ENCODE peak calls at places on chromosomes 13 and 19, in six cellular contexts. One of them, this sample, is unnamed.

GRCh38 chr13:111329641-111330040 is 9.2 kb downstream of the TEX29 start:
- DNase-seq in cardiac muscle cell: no peak
- DNase-seq in IMR-90: no peak
- DNase-seq in body of pancreas: no peak
- DNase-seq in CD4-positive, CD25-positive, alpha-beta regulatory T cell: no peak
- DNase-seq in psoas muscle: no peak
- DNase-seq in this sample: no peak

GRCh38 chr19:4144666-4145261 is 8.7 kb upstream of the CREB3L3 start:
- DNase-seq in cardiac muscle cell: peak; percentile 78
- DNase-seq in IMR-90: peak; percentile 43
- DNase-seq in body of pancreas: no peak
- DNase-seq in CD4-positive, CD25-positive, alpha-beta regulatory T cell: no peak
- DNase-seq in psoas muscle: no peak
- DNase-seq in this sample: no peak

GRCh38 chr13:85314686-85315085 is 484.5 kb downstream of the SLITRK6 start:
- DNase-seq in cardiac muscle cell: no peak
- DNase-seq in IMR-90: no peak
- DNase-seq in body of pancreas: no peak
- DNase-seq in CD4-positive, CD25-positive, alpha-beta regulatory T cell: no peak
- DNase-seq in psoas muscle: no peak
- DNase-seq in this sample: no peak

GRCh38 chr13:47327856-47328255 is 431.0 kb upstream of the HTR2A start:
- DNase-seq in cardiac muscle cell: peak; percentile 49
- DNase-seq in IMR-90: no peak
- DNase-seq in body of pancreas: no peak
- DNase-seq in CD4-positive, CD25-positive, alpha-beta regulatory T cell: no peak
- DNase-seq in psoas muscle: no peak
- DNase-seq in this sample: no peak

GRCh38 chr19:47723573-47723923 is 10.3 kb downstream of the EHD2 start:
- DNase-seq in cardiac muscle cell: peak; percentile 92
- DNase-seq in IMR-90: peak; percentile 95
- DNase-seq in body of pancreas: peak; percentile 77
- DNase-seq in CD4-positive, CD25-positive, alpha-beta regulatory T cell: no peak
- DNase-seq in psoas muscle: peak; percentile 82
- DNase-seq in this sample: peak; percentile 60

GRCh38 chr13:112057736-112058518 is 9.0 kb upstream of the SOX1 start:
- DNase-seq in cardiac muscle cell: no peak
- DNase-seq in IMR-90: no peak
- DNase-seq in body of pancreas: peak; percentile 21
- DNase-seq in CD4-positive, CD25-positive, alpha-beta regulatory T cell: no peak
- DNase-seq in psoas muscle: no peak
- DNase-seq in this sample: peak; percentile 77

GRCh38 chr19:16605552-16605951 is 22.5 kb downstream of the MED26 start:
- DNase-seq in cardiac muscle cell: no peak
- DNase-seq in IMR-90: no peak
- DNase-seq in body of pancreas: peak; percentile 36
- DNase-seq in CD4-positive, CD25-positive, alpha-beta regulatory T cell: no peak
- DNase-seq in psoas muscle: peak; percentile 81
- DNase-seq in this sample: no peak

GRCh38 chr13:24254151-24254810 is 55.1 kb upstream of the C1QTNF9 start:
- DNase-seq in cardiac muscle cell: peak; percentile 74
- DNase-seq in IMR-90: no peak
- DNase-seq in body of pancreas: no peak
- DNase-seq in CD4-positive, CD25-positive, alpha-beta regulatory T cell: peak; percentile 79
- DNase-seq in psoas muscle: no peak
- DNase-seq in this sample: peak; percentile 32

GRCh38 chr13:104111031-104111430 is 1044.8 kb upstream of the SLC10A2 start:
- DNase-seq in cardiac muscle cell: peak; percentile 39
- DNase-seq in IMR-90: peak; percentile 3
- DNase-seq in body of pancreas: no peak
- DNase-seq in CD4-positive, CD25-positive, alpha-beta regulatory T cell: no peak
- DNase-seq in psoas muscle: no peak
- DNase-seq in this sample: no peak

GRCh38 chr19:13978306-13978705 is 26.0 kb downstream of the DCAF15 start:
- DNase-seq in cardiac muscle cell: peak; percentile 77
- DNase-seq in IMR-90: no peak
- DNase-seq in body of pancreas: peak; percentile 64
- DNase-seq in CD4-positive, CD25-positive, alpha-beta regulatory T cell: no peak
- DNase-seq in psoas muscle: peak; percentile 86
- DNase-seq in this sample: no peak

GRCh38 chr13:98549006-98549727 is 27.7 kb downstream of the STK24 start:
- DNase-seq in cardiac muscle cell: peak; percentile 84
- DNase-seq in IMR-90: peak; percentile 98
- DNase-seq in body of pancreas: no peak
- DNase-seq in CD4-positive, CD25-positive, alpha-beta regulatory T cell: no peak
- DNase-seq in psoas muscle: no peak
- DNase-seq in this sample: no peak

GRCh38 chr13:59533561-59534337 is 630.0 kb downstream of the DIAPH3 start:
- DNase-seq in cardiac muscle cell: no peak
- DNase-seq in IMR-90: peak; percentile 34
- DNase-seq in body of pancreas: peak; percentile 10
- DNase-seq in CD4-positive, CD25-positive, alpha-beta regulatory T cell: no peak
- DNase-seq in psoas muscle: no peak
- DNase-seq in this sample: no peak

GRCh38 chr19:39951686-39952085 is 17.3 kb upstream of the FCGBP start:
- DNase-seq in cardiac muscle cell: peak; percentile 68
- DNase-seq in IMR-90: peak; percentile 61
- DNase-seq in body of pancreas: no peak
- DNase-seq in CD4-positive, CD25-positive, alpha-beta regulatory T cell: no peak
- DNase-seq in psoas muscle: no peak
- DNase-seq in this sample: no peak

GRCh38 chr13:113835461-113836274 is 28.2 kb downstream of the GAS6 start:
- DNase-seq in cardiac muscle cell: peak; percentile 32
- DNase-seq in IMR-90: peak; percentile 79
- DNase-seq in body of pancreas: no peak
- DNase-seq in CD4-positive, CD25-positive, alpha-beta regulatory T cell: no peak
- DNase-seq in psoas muscle: peak; percentile 51
- DNase-seq in this sample: no peak

GRCh38 chr13:83880275-83881027 is 1.8 kb downstream of the SLITRK1 start:
- DNase-seq in cardiac muscle cell: no peak
- DNase-seq in IMR-90: no peak
- DNase-seq in body of pancreas: peak; percentile 24
- DNase-seq in CD4-positive, CD25-positive, alpha-beta regulatory T cell: no peak
- DNase-seq in psoas muscle: no peak
- DNase-seq in this sample: no peak

GRCh38 chr19:33246729-33247440 is 21.2 kb upstream of the SLC7A10 start:
- DNase-seq in cardiac muscle cell: no peak
- DNase-seq in IMR-90: no peak
- DNase-seq in body of pancreas: no peak
- DNase-seq in CD4-positive, CD25-positive, alpha-beta regulatory T cell: no peak
- DNase-seq in psoas muscle: peak; percentile 35
- DNase-seq in this sample: no peak

GRCh38 chr19:5397804-5398692 is 57.2 kb upstream of the ZNRF4 start:
- DNase-seq in cardiac muscle cell: peak; percentile 11
- DNase-seq in IMR-90: no peak
- DNase-seq in body of pancreas: no peak
- DNase-seq in CD4-positive, CD25-positive, alpha-beta regulatory T cell: peak; percentile 2
- DNase-seq in psoas muscle: no peak
- DNase-seq in this sample: no peak

GRCh38 chr13:72125561-72125960 is 258.6 kb upstream of the DACH1 start:
- DNase-seq in cardiac muscle cell: no peak
- DNase-seq in IMR-90: no peak
- DNase-seq in body of pancreas: no peak
- DNase-seq in CD4-positive, CD25-positive, alpha-beta regulatory T cell: no peak
- DNase-seq in psoas muscle: no peak
- DNase-seq in this sample: no peak

GRCh38 chr13:105442941-105443340 is 1092.5 kb downstream of the EFNB2 start:
- DNase-seq in cardiac muscle cell: peak; percentile 96
- DNase-seq in IMR-90: peak; percentile 100
- DNase-seq in body of pancreas: no peak
- DNase-seq in CD4-positive, CD25-positive, alpha-beta regulatory T cell: no peak
- DNase-seq in psoas muscle: no peak
- DNase-seq in this sample: no peak

GRCh38 chr19:14575428-14575980 is 3.6 kb upstream of the NDUFB7 start:
- DNase-seq in cardiac muscle cell: no peak
- DNase-seq in IMR-90: no peak
- DNase-seq in body of pancreas: no peak
- DNase-seq in CD4-positive, CD25-positive, alpha-beta regulatory T cell: no peak
- DNase-seq in psoas muscle: peak; percentile 3
- DNase-seq in this sample: no peak

GRCh38 chr19:19217110-19217509 is 5.4 kb downstream of the NCAN start:
- DNase-seq in cardiac muscle cell: no peak
- DNase-seq in IMR-90: peak; percentile 16
- DNase-seq in body of pancreas: no peak
- DNase-seq in CD4-positive, CD25-positive, alpha-beta regulatory T cell: no peak
- DNase-seq in psoas muscle: no peak
- DNase-seq in this sample: peak; percentile 49

DNA sequence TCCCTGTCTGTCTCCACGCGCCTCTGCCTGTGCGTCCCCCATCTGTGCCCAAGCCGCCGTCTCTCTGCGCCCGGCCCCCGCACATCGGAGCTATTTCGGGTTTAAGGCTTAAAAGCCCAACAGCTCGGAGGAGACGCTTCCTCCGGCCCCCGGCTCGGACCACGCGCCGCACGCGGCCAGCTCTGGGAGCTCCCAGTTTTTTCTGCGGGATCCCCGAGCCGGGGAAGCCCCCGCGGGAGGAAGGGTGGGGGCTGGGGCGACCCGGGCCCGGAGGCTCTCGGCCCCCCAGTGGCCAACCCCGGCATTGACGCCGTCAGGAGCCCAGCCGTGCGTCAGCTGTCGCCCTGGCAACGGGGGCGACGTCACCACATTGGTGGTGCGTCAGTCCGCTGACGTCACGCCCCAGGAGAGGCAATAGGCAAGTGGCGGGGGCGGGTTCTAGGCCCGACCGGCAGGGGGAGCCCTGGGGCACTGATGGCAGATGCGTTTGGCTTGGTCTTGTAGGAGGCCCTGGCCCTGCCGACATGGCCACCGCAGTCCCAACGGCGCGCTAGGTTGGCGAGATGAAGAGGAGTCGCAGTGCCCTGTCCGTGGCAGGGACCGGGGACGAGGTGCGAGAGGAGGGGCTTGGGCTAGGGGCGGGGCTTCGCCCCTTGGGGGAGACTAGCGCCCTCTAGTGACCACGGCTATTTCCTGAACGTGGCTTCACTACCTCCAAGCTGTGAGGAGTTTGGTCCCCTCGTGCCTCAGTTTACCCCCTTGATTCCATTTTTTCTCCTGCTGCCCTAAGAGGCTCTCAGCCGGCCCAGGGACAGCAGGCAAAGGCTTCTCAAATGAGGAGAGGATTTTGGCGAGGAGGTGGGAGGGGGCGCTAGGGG is 3.7 kb upstream of the PDE4A start:
- DNase-seq in cardiac muscle cell: peak; percentile 93
- DNase-seq in IMR-90: peak; percentile 90
- DNase-seq in body of pancreas: peak; percentile 95
- DNase-seq in CD4-positive, CD25-positive, alpha-beta regulatory T cell: peak; percentile 96
- DNase-seq in psoas muscle: peak; percentile 96
- DNase-seq in this sample: peak; percentile 90
- H3K4me3 ChIP-seq in cardiac muscle cell: peak overlapping the region; percentile 36
- H3K4me3 ChIP-seq in IMR-90: peak overlapping the region; percentile 59
- H3K4me3 ChIP-seq in body of pancreas: no peak overlapping the region
- H3K4me3 ChIP-seq in CD4-positive, CD25-positive, alpha-beta regulatory T cell: peak overlapping the region; percentile 59
- H3K4me3 ChIP-seq in psoas muscle: peak overlapping the region; percentile 77
- H3K4me3 ChIP-seq in this sample: peak overlapping the region; percentile 67

GRCh38 chr19:18206018-18206417 is 2.2 kb upstream of the RAB3A start:
- DNase-seq in cardiac muscle cell: no peak
- DNase-seq in IMR-90: no peak
- DNase-seq in body of pancreas: no peak
- DNase-seq in CD4-positive, CD25-positive, alpha-beta regulatory T cell: no peak
- DNase-seq in psoas muscle: no peak
- DNase-seq in this sample: no peak
- H3K4me3 ChIP-seq in cardiac muscle cell: peak overlapping the region; percentile 56
- H3K4me3 ChIP-seq in IMR-90: no peak overlapping the region
- H3K4me3 ChIP-seq in body of pancreas: no peak overlapping the region
- H3K4me3 ChIP-seq in CD4-positive, CD25-positive, alpha-beta regulatory T cell: no peak overlapping the region
- H3K4me3 ChIP-seq in psoas muscle: no peak overlapping the region
- H3K4me3 ChIP-seq in this sample: no peak overlapping the region

GRCh38 chr13:27266937-27267336 is 3.7 kb upstream of the RASL11A start:
- DNase-seq in cardiac muscle cell: peak; percentile 86
- DNase-seq in IMR-90: peak; percentile 33
- DNase-seq in body of pancreas: no peak
- DNase-seq in CD4-positive, CD25-positive, alpha-beta regulatory T cell: no peak
- DNase-seq in psoas muscle: no peak
- DNase-seq in this sample: no peak
- H3K4me3 ChIP-seq in cardiac muscle cell: no peak overlapping the region
- H3K4me3 ChIP-seq in IMR-90: no peak overlapping the region
- H3K4me3 ChIP-seq in body of pancreas: no peak overlapping the region
- H3K4me3 ChIP-seq in CD4-positive, CD25-positive, alpha-beta regulatory T cell: no peak overlapping the region
- H3K4me3 ChIP-seq in psoas muscle: no peak overlapping the region
- H3K4me3 ChIP-seq in this sample: no peak overlapping the region

DNA sequence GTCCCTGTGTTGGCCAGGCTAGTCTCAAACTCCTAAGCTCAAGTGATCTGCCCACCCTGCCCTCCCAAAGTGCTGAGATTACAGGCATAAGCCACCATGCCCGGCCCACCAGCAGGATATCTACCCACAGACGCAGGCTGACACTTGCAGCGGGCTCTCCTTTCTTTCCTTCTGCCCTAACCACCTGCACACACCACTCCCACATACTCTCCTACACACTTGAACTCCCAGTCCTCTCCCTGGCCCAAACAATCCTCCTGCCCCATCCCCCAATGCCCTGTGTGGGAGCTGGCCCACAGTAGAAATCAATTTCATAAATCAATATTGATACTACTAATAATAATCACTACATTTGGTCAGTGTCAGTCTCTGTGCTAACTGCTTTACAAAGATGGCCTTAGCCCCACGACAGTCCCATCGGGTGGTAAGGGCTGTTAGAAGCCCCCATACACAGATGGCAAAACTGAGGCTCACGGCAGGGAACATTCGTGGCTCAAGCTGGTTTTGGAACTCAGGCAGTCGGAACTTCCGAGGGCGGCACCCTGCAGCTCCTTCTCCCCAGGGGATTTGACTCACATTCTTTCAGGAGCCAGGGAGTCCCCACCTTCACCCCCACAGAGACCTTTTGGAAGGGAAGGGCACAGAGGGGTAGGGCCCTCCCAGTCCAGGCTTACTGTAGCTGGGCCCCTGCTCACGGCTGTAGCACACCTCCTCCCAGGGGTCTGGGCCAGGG is 3.4 kb upstream of the DPF1 start:
- DNase-seq in cardiac muscle cell: no peak
- DNase-seq in IMR-90: no peak
- DNase-seq in body of pancreas: no peak
- DNase-seq in CD4-positive, CD25-positive, alpha-beta regulatory T cell: no peak
- DNase-seq in psoas muscle: no peak
- DNase-seq in this sample: no peak
- H3K4me3 ChIP-seq in cardiac muscle cell: no peak overlapping the region
- H3K4me3 ChIP-seq in IMR-90: no peak overlapping the region
- H3K4me3 ChIP-seq in body of pancreas: no peak overlapping the region
- H3K4me3 ChIP-seq in CD4-positive, CD25-positive, alpha-beta regulatory T cell: no peak overlapping the region
- H3K4me3 ChIP-seq in psoas muscle: no peak overlapping the region
- H3K4me3 ChIP-seq in this sample: no peak overlapping the region

GRCh38 chr19:34363094-34363493 is 1.9 kb upstream of the GPI start:
- DNase-seq in cardiac muscle cell: no peak
- DNase-seq in IMR-90: no peak
- DNase-seq in body of pancreas: no peak
- DNase-seq in CD4-positive, CD25-positive, alpha-beta regulatory T cell: no peak
- DNase-seq in psoas muscle: no peak
- DNase-seq in this sample: no peak
- H3K4me3 ChIP-seq in cardiac muscle cell: no peak overlapping the region
- H3K4me3 ChIP-seq in IMR-90: no peak overlapping the region
- H3K4me3 ChIP-seq in body of pancreas: no peak overlapping the region
- H3K4me3 ChIP-seq in CD4-positive, CD25-positive, alpha-beta regulatory T cell: no peak overlapping the region
- H3K4me3 ChIP-seq in psoas muscle: no peak overlapping the region
- H3K4me3 ChIP-seq in this sample: no peak overlapping the region

This sample was measured in Jurkat, Clone E6-1.